ENCODE peak calls at places on chromosomes 13 and 19, in seven cellular contexts. C is EH; M is activated gamma-delta T cell treated with Interleukin-2 at 50 U/mL for 16 hours; B is occipital lobe; P is omental fat pad; T is substantia nigra; G is stimulated activated CD8-positive, alpha-beta memory T cell treated with anti-CD3 and anti-CD28 coated beads, Interleukin-4, amount 100 ng/mL, for 1 hour. A is an unnamed sample.

GRCh38 chr19:6489278-6490061 is 7.9 kb upstream of the DENND1C start:
- DNase-seq in P (no peak), M (no peak), C (no peak), T (no peak), G (no peak), B (no peak), A (no peak)

GRCh38 chr19:48819366-48819816 is 8.6 kb upstream of the BCAT2 start:
- DNase-seq in T (no peak), C (peak), P (peak), B (no peak), M (no peak), G (no peak), A (peak)

GRCh38 chr19:55206664-55207500 is 2.4 kb downstream of the PTPRH start:
- DNase-seq in C (peak), M (no peak), P (peak), B (peak), T (no peak), G (peak), A (peak)

GRCh38 chr19:18683109-18683954 is at the start of gene CRTC1:
- DNase-seq in T (no peak), M (peak), C (peak), B (peak), G (peak), P (peak), A (peak)

GRCh38 chr19:48325265-48325910 is at the start of gene EMP3:
- DNase-seq in P (peak), T (no peak), M (peak), B (no peak), G (peak), C (peak), A (peak)

GRCh38 chr19:21482863-21483276 is 22.5 kb upstream of the ZNF429 start:
- DNase-seq in B (no peak), C (peak), T (no peak), P (no peak), M (peak), G (peak), A (no peak)

GRCh38 chr13:62747629-62748028 is 1332.0 kb upstream of the PCDH20 start:
- DNase-seq in T (no peak), C (peak), P (no peak), G (no peak), M (no peak), B (no peak), A (peak)

GRCh38 chr19:2246801-2247361 is 2.2 kb upstream of the AMH start:
- DNase-seq in P (no peak), M (no peak), T (no peak), G (no peak), C (peak), B (no peak), A (peak)

GRCh38 chr13:78520425-78520824 is 82.9 kb downstream of the POU4F1 start:
- DNase-seq in C (no peak), M (no peak), G (no peak), P (no peak), B (no peak), T (no peak), A (no peak)

GRCh38 chr13:41812851-41813250 is 148.1 kb downstream of the VWA8 start:
- DNase-seq in G (no peak), M (no peak), B (no peak), C (no peak), P (no peak), T (no peak), A (no peak)

GRCh38 chr13:80054806-80055205 is 286.1 kb downstream of the SPRY2 start:
- DNase-seq in C (peak), P (no peak), G (no peak), B (no peak), M (no peak), T (no peak), A (no peak)

GRCh38 chr19:55855160-55855559 is 18.8 kb downstream of the NLRP4 start:
- DNase-seq in G (no peak), C (no peak), M (no peak), T (no peak), P (no peak), B (no peak), A (no peak)

GRCh38 chr19:23436944-23437343 is 41.7 kb upstream of the ZNF91 start:
- DNase-seq in C (no peak), P (no peak), M (no peak), G (no peak), T (no peak), B (no peak), A (no peak)

GRCh38 chr13:92473736-92474465 is 752.7 kb upstream of the GPC6 start:
- DNase-seq in G (no peak), C (no peak), M (no peak), B (no peak), T (no peak), P (no peak), A (no peak)

GRCh38 chr13:99067160-99067985 is 89.5 kb upstream of the DOCK9 start:
- DNase-seq in G (no peak), M (no peak), B (no peak), P (no peak), C (peak), T (no peak), A (peak)

GRCh38 chr19:44254496-44254895 is 5.2 kb upstream of the ZNF233 start:
- DNase-seq in T (no peak), B (no peak), C (no peak), M (no peak), G (no peak), P (no peak), A (no peak)

GRCh38 chr13:73809561-73809960 is 324.6 kb downstream of the KLF12 start:
- DNase-seq in P (no peak), M (no peak), C (peak), B (no peak), G (no peak), T (no peak), A (peak)

GRCh38 chr19:19514881-19515763 is at the start of gene TSSK6:
- DNase-seq in C (no peak), M (no peak), G (no peak), B (no peak), T (no peak), P (no peak), A (no peak)